ENCODE peak calls at places on chromosomes 13 and 19, in six cellular contexts. One of them, this sample, is unnamed.

GRCh38 chr19:28847468-28847867 is 365.5 kb downstream of the UQCRFS1 start:
- DNase-seq in NCI-H1105 treated with DMSO at 0.1 percent for 48 hours: no peak
- DNase-seq in B cell: no peak
- DNase-seq in CMK: no peak
- DNase-seq in AG08396: no peak
- DNase-seq in 8988T: no peak
- DNase-seq in this sample: peak

GRCh38 chr13:27637289-27637626 is 15.6 kb downstream of the POLR1D start:
- DNase-seq in NCI-H1105 treated with DMSO at 0.1 percent for 48 hours: no peak
- DNase-seq in B cell: no peak
- DNase-seq in CMK: no peak
- DNase-seq in AG08396: no peak
- DNase-seq in 8988T: no peak
- DNase-seq in this sample: no peak

GRCh38 chr13:104984296-104984818 is 1551.1 kb downstream of the EFNB2 start:
- DNase-seq in NCI-H1105 treated with DMSO at 0.1 percent for 48 hours: peak
- DNase-seq in B cell: no peak
- DNase-seq in CMK: no peak
- DNase-seq in AG08396: no peak
- DNase-seq in 8988T: no peak
- DNase-seq in this sample: no peak

GRCh38 chr19:2923510-2923909 is 21.3 kb downstream of the ZNF77 start:
- DNase-seq in NCI-H1105 treated with DMSO at 0.1 percent for 48 hours: peak
- DNase-seq in B cell: no peak
- DNase-seq in CMK: no peak
- DNase-seq in AG08396: peak
- DNase-seq in 8988T: no peak
- DNase-seq in this sample: peak

GRCh38 chr13:44874886-44875630 is 114.2 kb downstream of the NUFIP1 start:
- DNase-seq in NCI-H1105 treated with DMSO at 0.1 percent for 48 hours: no peak
- DNase-seq in B cell: no peak
- DNase-seq in CMK: no peak
- DNase-seq in AG08396: no peak
- DNase-seq in 8988T: no peak
- DNase-seq in this sample: no peak

GRCh38 chr13:21800847-21801616 is 130.2 kb downstream of the FGF9 start:
- DNase-seq in NCI-H1105 treated with DMSO at 0.1 percent for 48 hours: no peak
- DNase-seq in B cell: no peak
- DNase-seq in CMK: no peak
- DNase-seq in AG08396: no peak
- DNase-seq in 8988T: no peak
- DNase-seq in this sample: peak

GRCh38 chr13:98171806-98172569 is 5.1 kb downstream of the RNF113B start:
- DNase-seq in NCI-H1105 treated with DMSO at 0.1 percent for 48 hours: no peak
- DNase-seq in B cell: no peak
- DNase-seq in CMK: no peak
- DNase-seq in AG08396: peak
- DNase-seq in 8988T: no peak
- DNase-seq in this sample: peak

GRCh38 chr13:75514080-75515040 is 23.3 kb downstream of the COMMD6 start:
- DNase-seq in NCI-H1105 treated with DMSO at 0.1 percent for 48 hours: no peak
- DNase-seq in B cell: no peak
- DNase-seq in CMK: no peak
- DNase-seq in AG08396: no peak
- DNase-seq in 8988T: no peak
- DNase-seq in this sample: no peak

GRCh38 chr13:50668882-50669281 is 174.6 kb downstream of the DLEU7 start:
- DNase-seq in NCI-H1105 treated with DMSO at 0.1 percent for 48 hours: peak
- DNase-seq in B cell: no peak
- DNase-seq in CMK: no peak
- DNase-seq in AG08396: no peak
- DNase-seq in 8988T: no peak
- DNase-seq in this sample: no peak

GRCh38 chr19:6501740-6502648 is at the start of gene TUBB4A:
- DNase-seq in NCI-H1105 treated with DMSO at 0.1 percent for 48 hours: no peak
- DNase-seq in B cell: peak
- DNase-seq in CMK: no peak
- DNase-seq in AG08396: no peak
- DNase-seq in 8988T: peak
- DNase-seq in this sample: peak

GRCh38 chr13:41487222-41487621 is 29.9 kb downstream of the RGCC start:
- DNase-seq in NCI-H1105 treated with DMSO at 0.1 percent for 48 hours: no peak
- DNase-seq in B cell: no peak
- DNase-seq in CMK: no peak
- DNase-seq in AG08396: no peak
- DNase-seq in 8988T: no peak
- DNase-seq in this sample: no peak